ENCODE peak calls at places on chromosome 20, in ten cellular contexts. E, Z, B, O, R, P, Y, H, M and Q are unnamed samples.

GRCh38 chr20:56417911-56418310 is 5.9 kb downstream of the CASS4 start:
- DNase-seq in E (no peak), Z (no peak), B (no peak), O (peak), R (no peak), P (no peak), Y (peak), H (no peak), M (no peak), Q (no peak)

GRCh38 chr20:25030007-25030648 is 27.8 kb downstream of the ACSS1 start:
- DNase-seq in E (no peak), Z (no peak), B (no peak), O (no peak), R (no peak), P (no peak), Y (no peak), H (no peak), M (no peak), Q (no peak)

GRCh38 chr20:33277471-33278441 is 5.3 kb upstream of the BPIFB1 start:
- DNase-seq in E (no peak), Z (no peak), B (no peak), O (no peak), R (no peak), P (no peak), Y (no peak), H (no peak), M (no peak), Q (no peak)

GRCh38 chr20:50399003-50399916 is 110.9 kb upstream of the PTPN1 start:
- DNase-seq in E (no peak), Z (no peak), B (no peak), O (no peak), R (peak), P (no peak), Y (no peak), H (no peak), M (no peak), Q (peak)

GRCh38 chr20:62606551-62607201 is 35.6 kb upstream of the SLCO4A1 start:
- DNase-seq in E (no peak), Z (no peak), B (no peak), O (no peak), R (peak), P (no peak), Y (peak), H (no peak), M (no peak), Q (no peak)

GRCh38 chr20:699811-700338 is 24.3 kb upstream of the SCRT2 start:
- DNase-seq in E (no peak), Z (no peak), B (no peak), O (no peak), R (peak), P (no peak), Y (no peak), H (no peak), M (no peak), Q (no peak)

GRCh38 chr20:58241766-58242465 is 13.5 kb upstream of the ANKRD60 start:
- DNase-seq in E (no peak), Z (no peak), B (no peak), O (no peak), R (no peak), P (no peak), Y (no peak), H (no peak), M (no peak), Q (no peak)

GRCh38 chr20:33079267-33079666 is at the start of gene BPIFB4:
- DNase-seq in E (no peak), Z (no peak), B (no peak), O (peak), R (no peak), P (no peak), Y (no peak), H (no peak), M (no peak), Q (no peak)

GRCh38 chr20:51326241-51326819 is 216.2 kb downstream of the NFATC2 start:
- DNase-seq in E (peak), Z (peak), B (peak), O (peak), R (no peak), P (peak), Y (peak), H (no peak), M (no peak), Q (no peak)

GRCh38 chr20:32984631-32985354 is 19.4 kb downstream of the SUN5 start:
- DNase-seq in E (no peak), Z (no peak), B (no peak), O (no peak), R (no peak), P (no peak), Y (no peak), H (no peak), M (no peak), Q (no peak)

GRCh38 chr20:3707508-3707899 is 4.9 kb downstream of the SIGLEC1 start:
- DNase-seq in E (no peak), Z (no peak), B (no peak), O (no peak), R (no peak), P (no peak), Y (no peak), H (no peak), M (no peak), Q (no peak)

GRCh38 chr20:10709916-10710315 is 36.1 kb upstream of the JAG1 start:
- DNase-seq in E (no peak), Z (no peak), B (no peak), O (no peak), R (no peak), P (no peak), Y (no peak), H (no peak), M (no peak), Q (no peak)

GRCh38 chr20:24977336-24977735 is 15.2 kb downstream of the APMAP start:
- DNase-seq in E (no peak), Z (no peak), B (no peak), O (no peak), R (no peak), P (no peak), Y (no peak), H (no peak), M (no peak), Q (no peak)

GRCh38 chr20:18388860-18389259 is 78.0 kb downstream of the DZANK1 start:
- DNase-seq in E (no peak), Z (no peak), B (no peak), O (peak), R (no peak), P (no peak), Y (peak), H (peak), M (no peak), Q (no peak)

GRCh38 chr20:39850236-39850635 is 838.8 kb downstream of the MAFB start:
- DNase-seq in E (no peak), Z (no peak), B (no peak), O (no peak), R (no peak), P (no peak), Y (no peak), H (no peak), M (no peak), Q (no peak)

GRCh38 chr20:56506103-56506502 is 18.4 kb upstream of the FAM209A start:
- DNase-seq in E (no peak), Z (no peak), B (no peak), O (no peak), R (no peak), P (no peak), Y (no peak), H (no peak), M (no peak), Q (no peak)

GRCh38 chr20:19783966-19784401 is 25.9 kb downstream of the RIN2 start:
- DNase-seq in E (no peak), Z (no peak), B (no peak), O (peak), R (peak), P (no peak), Y (peak), H (peak), M (no peak), Q (no peak)

GRCh38 chr20:16415079-16415478 is 158.2 kb downstream of the KIF16B start:
- DNase-seq in E (no peak), Z (no peak), B (no peak), O (peak), R (no peak), P (no peak), Y (no peak), H (no peak), M (no peak), Q (no peak)

GRCh38 chr20:4297141-4297826 is 281.9 kb upstream of the RNF24 start:
- DNase-seq in E (no peak), Z (no peak), B (no peak), O (peak), R (no peak), P (no peak), Y (no peak), H (no peak), M (no peak), Q (peak)

GRCh38 chr20:21714297-21715192 is 9.1 kb downstream of the PAX1 start:
- DNase-seq in E (no peak), Z (no peak), B (no peak), O (no peak), R (no peak), P (no peak), Y (no peak), H (no peak), M (no peak), Q (no peak)

GRCh38 chr20:59452856-59453255 is 151.5 kb upstream of the PHACTR3 start:
- DNase-seq in E (no peak), Z (no peak), B (no peak), O (no peak), R (no peak), P (no peak), Y (no peak), H (no peak), M (no peak), Q (peak)

GRCh38 chr20:18981956-18982539 is 168.5 kb downstream of the SCP2D1 start:
- DNase-seq in E (no peak), Z (no peak), B (no peak), O (no peak), R (no peak), P (no peak), Y (no peak), H (no peak), M (no peak), Q (no peak)

GRCh38 chr20:50629675-50630055 is 61.7 kb downstream of the RIPOR3 start:
- DNase-seq in E (no peak), Z (no peak), B (no peak), O (no peak), R (no peak), P (no peak), Y (no peak), H (no peak), M (no peak), Q (no peak)

GRCh38 chr20:60680554-60680953 is 571.5 kb upstream of the CDH4 start:
- DNase-seq in E (no peak), Z (no peak), B (no peak), O (no peak), R (no peak), P (no peak), Y (no peak), H (no peak), M (no peak), Q (no peak)